ENCODE peak calls at places on chromosomes 12 and 14, in nine cellular contexts. Q, K, G, S, P, B, Y, F and C are unnamed samples.

GRCh38 chr14:75650253-75651058 is 10.2 kb downstream of the ERG28 start:
- DNase-seq in F (no peak), B (no peak), Y (no peak), G (no peak), Q (no peak), S (no peak), K (no peak), P (no peak), C (no peak)

GRCh38 chr14:92315050-92315785 is 7.7 kb upstream of the SLC24A4 start:
- DNase-seq in P (no peak), K (no peak), Q (no peak), F (no peak), B (no peak), G (no peak), S (no peak), Y (no peak), C (no peak)

GRCh38 chr12:119486599-119487154 is 106.9 kb upstream of the TMEM233 start:
- DNase-seq in S (no peak), Y (no peak), P (no peak), B (no peak), F (no peak), K (no peak), G (no peak), Q (no peak), C (no peak)

GRCh38 chr14:34466691-34467090 is 4.7 kb upstream of the SPTSSA start:
- DNase-seq in Q (no peak), G (no peak), Y (no peak), B (no peak), P (no peak), K (no peak), F (no peak), S (peak), C (no peak)

GRCh38 chr14:95620659-95621059 is 65.6 kb upstream of the TCL1B start:
- DNase-seq in K (no peak), Q (no peak), P (no peak), G (no peak), B (no peak), S (no peak), Y (peak), F (no peak), C (no peak)

GRCh38 chr12:64610092-64610659 is at the start of gene RASSF3:
- DNase-seq in P (peak), F (peak), B (peak), G (no peak), S (peak), K (peak), Y (peak), Q (peak), C (peak)

GRCh38 chr14:69716483-69717187 is 50.3 kb upstream of the SRSF5 start:
- DNase-seq in F (no peak), B (peak), Y (no peak), G (no peak), P (no peak), Q (no peak), K (peak), S (no peak), C (no peak)

GRCh38 chr14:92039073-92039719 is 663 bp downstream of the TRIP11 start:
- DNase-seq in Q (no peak), K (peak), P (peak), S (peak), Y (peak), B (peak), F (no peak), G (peak), C (no peak)

GRCh38 chr14:89779707-89780106 is 174.8 kb downstream of the EFCAB11 start:
- DNase-seq in S (no peak), K (no peak), B (no peak), F (no peak), Y (no peak), P (no peak), G (no peak), Q (no peak), C (no peak)

GRCh38 chr12:56079729-56080555 is at the start of gene ERBB3:
- DNase-seq in Q (peak), F (peak), Y (peak), S (peak), B (peak), K (peak), P (peak), G (no peak), C (peak)
- TF ChIP-seq POLR2A in Q (no peak), F (no peak), Y (no peak), S (no peak), B (peak), K (no peak), P (peak), G (no peak), C (no peak)

DNA sequence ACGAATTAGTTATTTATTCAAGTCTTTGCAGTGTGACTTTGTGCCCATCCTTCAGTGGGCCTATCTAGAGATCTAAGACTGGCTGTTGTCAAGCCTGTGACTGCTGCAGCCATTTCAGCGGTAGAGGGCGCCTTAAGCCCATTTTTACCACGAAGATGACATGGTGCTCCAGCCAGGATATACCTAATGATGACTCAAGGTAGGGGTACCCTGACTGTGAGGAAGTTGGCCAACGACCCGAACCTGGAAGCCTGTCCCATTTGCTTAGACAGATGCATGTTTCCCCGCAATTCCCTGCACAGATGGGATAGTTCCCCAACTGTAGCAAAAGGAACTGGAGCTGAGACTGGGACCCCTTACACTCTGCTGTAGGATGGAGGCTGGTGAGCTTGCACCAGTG is 41.3 kb downstream of the RAB3IP start:
- DNase-seq in Y (peak), F (no peak), Q (no peak), S (peak), B (no peak), P (peak), K (peak), G (peak), C (no peak)
- TF ChIP-seq CTCF in Y (no peak), F (no peak), Q (no peak), S (no peak), B (no peak), P (peak), K (peak), G (peak), C (no peak)

GRCh38 chr12:96164951-96165858 is 29.0 kb upstream of the ELK3 start:
- DNase-seq in P (no peak), B (no peak), K (no peak), Y (no peak), F (no peak), S (peak), G (no peak), Q (no peak), C (no peak)
- TF ChIP-seq POLR2A in P (no peak), B (no peak), K (no peak), Y (no peak), F (no peak), S (no peak), G (no peak), Q (no peak), C (no peak)

GRCh38 chr14:94367896-94368590 is 20.4 kb downstream of the SERPINA1 start:
- DNase-seq in Y (no peak), Q (no peak), P (no peak), K (no peak), G (no peak), S (no peak), B (no peak), F (no peak), C (no peak)

GRCh38 chr14:94367347-94367746 is 21.1 kb downstream of the SERPINA1 start:
- DNase-seq in P (no peak), F (no peak), Y (no peak), G (no peak), S (no peak), Q (no peak), B (no peak), K (no peak), C (no peak)

GRCh38 chr14:94372021-94372605 is 16.3 kb downstream of the SERPINA1 start:
- DNase-seq in B (no peak), P (no peak), F (peak), G (no peak), S (no peak), K (no peak), Y (no peak), Q (no peak), C (peak)

GRCh38 chr14:94368956-94369355 is 19.4 kb downstream of the SERPINA1 start:
- DNase-seq in K (no peak), S (no peak), P (no peak), Y (no peak), Q (no peak), G (no peak), F (no peak), B (no peak), C (no peak)

DNA sequence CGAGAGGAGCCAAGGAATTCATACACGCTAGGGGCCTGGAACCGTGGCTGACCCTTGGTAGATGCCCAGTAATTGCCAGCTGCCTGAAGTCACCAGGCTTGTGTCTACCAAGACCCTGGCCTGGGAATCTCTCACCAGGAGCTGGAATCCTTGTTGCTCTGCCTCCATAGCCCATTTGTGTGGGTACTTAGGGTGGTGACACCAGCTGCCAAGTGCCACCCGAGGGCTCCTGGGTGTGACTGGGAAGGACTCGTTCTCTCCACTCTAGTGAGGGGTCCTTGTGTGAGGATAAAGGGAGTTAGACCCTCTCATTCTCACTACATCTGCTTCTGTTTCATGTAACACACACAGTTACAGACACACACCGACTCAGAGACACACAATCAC is 17.9 kb downstream of the SERPINA1 start:
- DNase-seq in B (no peak), G (no peak), S (no peak), F (no peak), Y (no peak), P (no peak), Q (no peak), K (no peak), C (no peak)
- TF ChIP-seq CTCF in B (no peak), G (no peak), S (no peak), F (no peak), Y (no peak), P (no peak), Q (no peak), K (no peak), C (no peak)

DNA sequence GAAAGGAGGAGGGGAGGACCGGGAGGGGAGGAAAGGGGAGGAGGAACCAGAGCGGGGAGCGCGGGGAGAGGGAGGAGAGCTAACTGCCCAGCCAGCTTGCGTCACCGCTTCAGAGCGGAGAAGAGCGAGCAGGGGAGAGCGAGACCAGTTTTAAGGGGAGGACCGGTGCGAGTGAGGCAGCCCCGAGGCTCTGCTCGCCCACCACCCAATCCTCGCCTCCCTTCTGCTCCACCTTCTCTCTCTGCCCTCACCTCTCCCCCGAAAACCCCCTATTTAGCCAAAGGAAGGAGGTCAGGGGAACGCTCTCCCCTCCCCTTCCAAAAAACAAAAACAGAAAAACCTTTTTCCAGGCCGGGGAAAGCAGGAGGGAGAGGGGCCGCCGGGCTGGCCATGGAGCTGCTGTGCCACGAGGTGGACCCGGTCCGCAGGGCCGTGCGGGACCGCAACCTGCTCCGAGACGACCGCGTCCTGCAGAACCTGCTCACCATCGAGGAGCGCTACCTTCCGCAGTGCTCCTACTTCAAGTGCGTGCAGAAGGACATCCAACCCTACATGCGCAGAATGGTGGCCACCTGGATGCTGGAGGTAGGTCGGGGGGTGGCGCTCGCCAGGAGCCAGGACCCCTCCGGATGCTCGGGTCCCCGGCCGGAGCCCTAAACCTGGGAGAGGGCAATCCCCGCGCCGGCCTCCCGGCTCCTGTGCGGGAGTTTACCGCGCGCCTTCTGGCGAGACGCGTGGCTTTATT is at the start of gene CCND2:
- DNase-seq in G (peak), S (peak), P (peak), Y (peak), K (peak), B (peak), Q (peak), F (peak), C (peak)
- TF ChIP-seq POLR2A in G (peak), S (peak), P (no peak), Y (peak), K (no peak), B (peak), Q (peak), F (no peak), C (peak)

GRCh38 chr12:104457746-104458644 is 1.2 kb downstream of the CHST11 start:
- DNase-seq in P (peak), K (no peak), B (no peak), G (no peak), Q (peak), S (peak), F (peak), Y (peak), C (no peak)

GRCh38 chr12:104458645-104459555 is 2.2 kb downstream of the CHST11 start:
- DNase-seq in B (no peak), G (no peak), F (no peak), S (peak), K (no peak), Q (no peak), P (peak), Y (peak), C (no peak)

GRCh38 chr12:104456417-104456949 is at the start of gene CHST11:
- DNase-seq in Q (peak), G (peak), P (peak), K (peak), S (peak), F (peak), Y (peak), B (peak), C (peak)

GRCh38 chr12:104455594-104456416 is 943 bp upstream of the CHST11 start:
- DNase-seq in K (no peak), Q (no peak), B (no peak), G (no peak), P (no peak), S (no peak), Y (no peak), F (no peak), C (no peak)

GRCh38 chr12:104456950-104457745 is 400 bp downstream of the CHST11 start:
- DNase-seq in K (peak), S (peak), Y (peak), G (no peak), Q (peak), P (peak), F (peak), B (peak), C (peak)
- TF ChIP-seq CTCF in K (peak), S (peak), Y (peak), G (peak), Q (peak), P (peak), F (peak), B (no peak), C (no peak)

DNA sequence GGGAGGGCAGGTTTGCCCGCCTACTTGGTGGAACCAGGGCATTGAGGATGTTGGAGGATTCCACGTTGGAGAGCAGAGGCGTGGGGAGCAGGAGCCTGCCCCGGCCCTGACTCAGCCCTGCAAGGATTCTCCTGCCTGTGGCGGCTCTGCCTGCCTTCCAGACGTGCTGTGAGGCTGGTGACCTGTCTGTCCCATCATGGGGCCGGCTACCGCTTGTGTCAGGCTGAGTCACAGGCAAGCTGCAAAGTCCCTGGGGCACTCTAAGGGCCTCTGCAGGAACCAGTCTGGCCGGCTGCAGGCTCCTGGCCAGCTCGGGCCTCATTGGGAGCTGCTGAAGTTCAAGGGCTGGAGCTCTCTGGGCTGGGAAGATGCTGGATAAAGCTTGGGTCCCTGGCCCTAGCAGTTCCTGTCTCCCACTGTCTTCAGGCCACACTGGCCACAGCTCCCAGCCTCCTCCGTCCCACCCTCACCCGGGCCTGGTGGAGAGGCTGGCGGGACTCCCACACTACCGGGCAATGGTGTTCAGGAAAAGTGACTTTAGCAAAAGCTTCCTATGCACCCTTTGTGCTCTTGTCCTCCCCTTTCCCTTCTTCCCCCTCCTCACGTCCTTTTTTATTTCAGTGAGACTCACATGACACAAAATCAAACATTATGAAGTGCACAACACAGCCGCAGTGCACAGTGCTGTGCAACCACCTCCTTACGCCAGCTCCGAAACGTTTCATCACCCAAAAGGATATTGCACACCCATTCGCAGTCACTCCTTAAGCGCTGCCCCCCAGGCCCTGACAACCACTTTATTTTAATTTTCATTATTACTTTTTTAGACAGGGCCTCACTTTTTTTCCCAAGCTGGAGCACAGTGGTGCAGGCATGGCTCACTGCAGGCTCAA is 22.0 kb upstream of the ULK1 start:
- DNase-seq in F (no peak), Y (no peak), P (peak), K (peak), G (no peak), S (peak), B (peak), Q (no peak), C (no peak)
- TF ChIP-seq POLR2A in F (no peak), Y (no peak), P (no peak), K (no peak), G (no peak), S (no peak), B (no peak), Q (no peak), C (no peak)

GRCh38 chr14:59133202-59133601 is 55.3 kb upstream of the DAAM1 start:
- DNase-seq in F (no peak), B (no peak), K (no peak), S (no peak), G (no peak), Y (no peak), Q (no peak), P (no peak), C (no peak)
- TF ChIP-seq CTCF in F (no peak), B (no peak), K (peak), S (no peak), G (peak), Y (no peak), Q (no peak), P (no peak), C (no peak)